ENCODE peak calls at places on chromosomes 5 and 9, in five cellular contexts. One of them, this sample, is unnamed.

GRCh38 chr9:104855837-104856236 is 72.1 kb downstream of the ABCA1 start:
- DNase-seq in RWPE1: no peak
- DNase-seq in heart right ventricle: no peak
- DNase-seq in BJ: no peak
- DNase-seq in OCI-LY7: no peak
- DNase-seq in this sample: no peak

GRCh38 chr9:134482226-134482625 is 156.0 kb downstream of the RXRA start:
- DNase-seq in RWPE1: no peak
- DNase-seq in heart right ventricle: no peak
- DNase-seq in BJ: no peak
- DNase-seq in OCI-LY7: no peak
- DNase-seq in this sample: no peak

GRCh38 chr5:2756764-2757163 is 5.3 kb upstream of the IRX2 start:
- DNase-seq in RWPE1: no peak
- DNase-seq in heart right ventricle: no peak
- DNase-seq in BJ: no peak
- DNase-seq in OCI-LY7: no peak
- DNase-seq in this sample: no peak

GRCh38 chr5:55645304-55645703 is 66.8 kb downstream of the SLC38A9 start:
- DNase-seq in RWPE1: no peak
- DNase-seq in heart right ventricle: no peak
- DNase-seq in BJ: no peak
- DNase-seq in OCI-LY7: no peak
- DNase-seq in this sample: no peak

GRCh38 chr9:133560311-133560710 is 25.8 kb downstream of the ADAMTSL2 start:
- DNase-seq in RWPE1: no peak
- DNase-seq in heart right ventricle: peak
- DNase-seq in BJ: no peak
- DNase-seq in OCI-LY7: no peak
- DNase-seq in this sample: no peak

GRCh38 chr9:14942037-14942436 is 31.8 kb upstream of the FREM1 start:
- DNase-seq in RWPE1: no peak
- DNase-seq in heart right ventricle: no peak
- DNase-seq in BJ: no peak
- DNase-seq in OCI-LY7: no peak
- DNase-seq in this sample: no peak

GRCh38 chr9:136602193-136602885 is 56.5 kb upstream of the NOTCH1 start:
- DNase-seq in RWPE1: no peak
- DNase-seq in heart right ventricle: no peak
- DNase-seq in BJ: no peak
- DNase-seq in OCI-LY7: no peak
- DNase-seq in this sample: peak

GRCh38 chr5:115168829-115169391 is 798 bp downstream of the TRIM36 start:
- DNase-seq in RWPE1: no peak
- DNase-seq in heart right ventricle: no peak
- DNase-seq in BJ: no peak
- DNase-seq in OCI-LY7: no peak
- DNase-seq in this sample: peak

GRCh38 chr5:59035681-59036080 is 452.8 kb downstream of the RAB3C start:
- DNase-seq in RWPE1: no peak
- DNase-seq in heart right ventricle: no peak
- DNase-seq in BJ: no peak
- DNase-seq in OCI-LY7: no peak
- DNase-seq in this sample: no peak

GRCh38 chr5:137402436-137403187 is 96.5 kb downstream of the SPOCK1 start:
- DNase-seq in RWPE1: no peak
- DNase-seq in heart right ventricle: no peak
- DNase-seq in BJ: no peak
- DNase-seq in OCI-LY7: no peak
- DNase-seq in this sample: no peak

GRCh38 chr9:24011206-24011605 is 185.2 kb upstream of the ELAVL2 start:
- DNase-seq in RWPE1: no peak
- DNase-seq in heart right ventricle: no peak
- DNase-seq in BJ: no peak
- DNase-seq in OCI-LY7: no peak
- DNase-seq in this sample: no peak

GRCh38 chr9:121499177-121499426 is 542 bp downstream of the GGTA1 start:
- DNase-seq in RWPE1: no peak
- DNase-seq in heart right ventricle: no peak
- DNase-seq in BJ: no peak
- DNase-seq in OCI-LY7: no peak
- DNase-seq in this sample: peak

GRCh38 chr5:136309932-136310598 is 55.3 kb downstream of the TRPC7 start:
- DNase-seq in RWPE1: no peak
- DNase-seq in heart right ventricle: no peak
- DNase-seq in BJ: no peak
- DNase-seq in OCI-LY7: no peak
- DNase-seq in this sample: peak

GRCh38 chr5:7794301-7794700 is 56.6 kb downstream of the CFAP90 start:
- DNase-seq in RWPE1: no peak
- DNase-seq in heart right ventricle: no peak
- DNase-seq in BJ: no peak
- DNase-seq in OCI-LY7: peak
- DNase-seq in this sample: peak

GRCh38 chr5:120613729-120614128 is 149.6 kb downstream of the PRR16 start:
- DNase-seq in RWPE1: no peak
- DNase-seq in heart right ventricle: no peak
- DNase-seq in BJ: no peak
- DNase-seq in OCI-LY7: no peak
- DNase-seq in this sample: no peak

GRCh38 chr9:112334319-112334828 is 955 bp upstream of the PTBP3 start:
- DNase-seq in RWPE1: peak
- DNase-seq in heart right ventricle: no peak
- DNase-seq in BJ: no peak
- DNase-seq in OCI-LY7: peak
- DNase-seq in this sample: peak

GRCh38 chr9:79682076-79682736 is 110.4 kb downstream of the TLE4 start:
- DNase-seq in RWPE1: no peak
- DNase-seq in heart right ventricle: no peak
- DNase-seq in BJ: no peak
- DNase-seq in OCI-LY7: no peak
- DNase-seq in this sample: no peak

GRCh38 chr5:96339862-96340261 is 93.2 kb downstream of the PCSK1 start:
- DNase-seq in RWPE1: no peak
- DNase-seq in heart right ventricle: no peak
- DNase-seq in BJ: no peak
- DNase-seq in OCI-LY7: no peak
- DNase-seq in this sample: no peak

GRCh38 chr5:170439944-170440269 is 50.7 kb upstream of the KCNMB1 start:
- DNase-seq in RWPE1: no peak
- DNase-seq in heart right ventricle: no peak
- DNase-seq in BJ: no peak
- DNase-seq in OCI-LY7: no peak
- DNase-seq in this sample: no peak

DNA sequence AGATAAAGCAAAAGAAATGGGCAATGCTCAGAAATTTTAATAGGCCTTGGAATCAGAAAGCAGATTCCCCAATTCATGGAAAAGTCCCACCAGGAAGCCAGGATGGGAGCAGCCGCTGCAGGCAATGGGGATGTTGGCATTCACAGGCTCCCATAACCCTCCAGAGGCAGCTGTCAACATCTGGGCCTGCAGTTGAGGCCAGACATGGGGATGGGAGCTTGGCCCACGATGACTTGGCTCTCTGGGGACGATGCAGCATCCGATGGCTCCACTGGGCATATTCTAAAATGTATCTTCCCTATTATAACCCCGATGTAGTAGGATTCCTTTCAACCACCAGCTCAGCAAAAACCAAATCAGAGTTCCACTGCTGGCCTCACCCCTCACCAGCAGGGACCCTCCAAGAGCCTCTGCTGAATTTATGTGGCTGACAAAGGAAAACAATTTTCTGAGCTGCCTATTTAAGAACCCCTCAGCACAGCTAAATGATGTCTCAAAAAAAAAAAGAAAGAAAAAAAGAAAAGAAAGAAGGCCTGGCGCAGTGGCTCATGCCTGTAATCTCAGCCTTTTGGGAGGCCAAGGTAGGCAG is 7.1 kb downstream of the SPRY4 start:
- DNase-seq in RWPE1: no peak
- DNase-seq in heart right ventricle: peak
- DNase-seq in BJ: no peak
- DNase-seq in OCI-LY7: no peak
- DNase-seq in this sample: no peak
- TF ChIP-seq CTCF in RWPE1: no peak
- TF ChIP-seq CTCF in heart right ventricle: no peak
- TF ChIP-seq CTCF in BJ: peak
- TF ChIP-seq CTCF in OCI-LY7: peak
- TF ChIP-seq CTCF in this sample: no peak

DNA sequence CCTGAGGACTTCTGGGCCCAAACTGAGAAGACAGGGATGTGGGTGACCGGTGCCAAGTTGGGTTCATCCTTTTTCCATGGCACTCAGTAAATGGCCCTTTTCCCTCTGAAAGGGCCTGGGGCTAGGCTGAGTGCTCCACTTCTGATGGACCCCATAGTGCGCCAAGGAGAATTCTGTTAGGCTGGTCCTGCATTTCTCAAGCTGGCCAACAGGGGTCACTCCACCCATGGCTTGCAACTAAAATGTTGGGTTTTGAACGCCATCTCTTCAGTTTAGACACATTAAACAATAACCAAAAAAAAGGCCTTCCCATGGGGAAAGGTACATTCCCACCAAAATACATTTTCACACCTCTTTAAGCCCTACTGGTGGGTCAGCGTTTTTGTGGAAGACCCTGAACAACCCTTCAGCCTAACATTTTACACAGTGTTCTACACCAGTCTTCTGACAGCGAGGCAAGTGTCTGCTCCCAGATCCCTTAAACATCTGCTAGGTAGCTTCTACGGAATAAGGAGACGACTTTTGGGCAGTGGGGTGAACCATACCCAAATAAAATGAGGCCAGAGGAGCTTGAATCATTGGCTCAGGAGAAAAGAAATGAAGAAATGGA is 27.3 kb downstream of the CNTFR start:
- DNase-seq in RWPE1: no peak
- DNase-seq in heart right ventricle: no peak
- DNase-seq in BJ: no peak
- DNase-seq in OCI-LY7: peak
- DNase-seq in this sample: no peak
- TF ChIP-seq CTCF in RWPE1: no peak
- TF ChIP-seq CTCF in heart right ventricle: peak
- TF ChIP-seq CTCF in BJ: peak
- TF ChIP-seq CTCF in OCI-LY7: peak
- TF ChIP-seq CTCF in this sample: peak

GRCh38 chr5:16870878-16871277 is 65.2 kb downstream of the MYO10 start:
- DNase-seq in RWPE1: no peak
- DNase-seq in heart right ventricle: no peak
- DNase-seq in BJ: no peak
- DNase-seq in OCI-LY7: no peak
- DNase-seq in this sample: no peak
- TF ChIP-seq CTCF in RWPE1: no peak
- TF ChIP-seq CTCF in heart right ventricle: no peak
- TF ChIP-seq CTCF in BJ: peak
- TF ChIP-seq CTCF in OCI-LY7: no peak
- TF ChIP-seq CTCF in this sample: no peak

DNA sequence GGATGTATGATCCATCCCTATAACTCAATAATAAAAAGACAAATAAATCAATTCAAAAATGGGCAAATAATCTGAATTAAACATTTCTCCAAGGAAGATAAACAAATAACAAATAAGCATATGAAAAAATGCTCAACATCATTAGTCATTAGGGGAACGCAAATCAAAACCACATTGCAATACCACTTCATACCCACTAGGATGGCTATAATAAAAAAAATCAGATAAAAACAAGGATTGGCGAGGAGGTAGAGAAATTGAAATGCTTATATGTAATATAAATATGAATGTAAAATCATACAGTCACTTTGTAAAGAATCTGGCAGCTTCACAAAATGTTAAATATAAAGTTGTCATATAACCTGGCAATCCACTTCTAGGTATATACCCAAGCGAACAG is 52.3 kb upstream of the TBCA start:
- DNase-seq in RWPE1: no peak
- DNase-seq in heart right ventricle: no peak
- DNase-seq in BJ: no peak
- DNase-seq in OCI-LY7: no peak
- DNase-seq in this sample: no peak
- TF ChIP-seq CTCF in RWPE1: peak
- TF ChIP-seq CTCF in heart right ventricle: no peak
- TF ChIP-seq CTCF in BJ: no peak
- TF ChIP-seq CTCF in OCI-LY7: peak
- TF ChIP-seq CTCF in this sample: no peak

DNA sequence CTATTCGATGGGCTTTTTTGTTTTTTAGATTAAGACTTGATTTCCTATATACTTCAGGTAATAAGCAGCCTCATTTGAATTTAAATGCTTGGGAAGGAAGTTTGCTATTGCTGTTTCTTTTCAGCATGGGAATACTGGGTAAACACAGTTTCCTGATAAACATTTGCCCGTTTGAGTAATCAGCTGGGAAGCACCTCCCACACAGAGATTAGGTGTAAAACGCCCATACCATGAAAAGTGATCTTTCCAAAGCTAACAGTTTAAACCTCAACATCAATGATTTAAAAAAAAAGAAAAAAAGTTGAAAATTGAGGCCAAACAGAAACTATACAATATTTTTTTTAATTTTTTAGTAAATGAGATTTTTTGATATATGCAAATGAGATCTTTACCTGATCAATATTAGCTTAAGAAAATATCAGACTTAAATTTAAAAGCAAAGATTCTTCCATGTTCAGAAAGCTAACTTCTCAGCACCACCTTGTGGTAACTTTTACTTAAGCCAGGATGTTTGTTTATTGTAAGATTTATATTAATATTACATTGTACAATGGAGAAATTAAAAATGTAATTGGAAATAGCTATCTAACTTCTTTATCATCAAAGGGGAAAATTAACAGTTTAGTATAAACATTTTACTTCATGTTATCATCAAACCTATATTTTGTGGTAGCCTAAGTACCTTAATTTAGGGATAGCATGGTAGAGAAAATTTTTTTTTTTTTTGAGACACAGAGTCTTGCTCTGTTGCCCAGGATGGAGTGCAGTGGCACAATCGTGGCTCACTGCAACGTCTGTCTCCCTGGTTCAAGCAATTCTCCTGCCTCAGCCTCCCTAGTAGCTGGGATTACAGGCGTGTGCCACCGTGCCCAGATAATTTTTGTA is 39.8 kb downstream of the F2RL2 start:
- DNase-seq in RWPE1: peak
- DNase-seq in heart right ventricle: no peak
- DNase-seq in BJ: no peak
- DNase-seq in OCI-LY7: peak
- DNase-seq in this sample: no peak
- TF ChIP-seq CTCF in RWPE1: peak
- TF ChIP-seq CTCF in heart right ventricle: peak
- TF ChIP-seq CTCF in BJ: peak
- TF ChIP-seq CTCF in OCI-LY7: peak
- TF ChIP-seq CTCF in this sample: peak

This sample was measured in GM20000.